ENCODE peak calls at places on chromosomes 13 and 19, in four cellular contexts. One of them, this sample, is unnamed.

GRCh38 chr13:85586856-85587255 is 212.4 kb downstream of the SLITRK6 start:
- DNase-seq in CD8-positive, alpha-beta T cell: no peak
- DNase-seq in IMR-90: no peak
- DNase-seq in thoracic aorta: no peak
- DNase-seq in this sample: no peak

GRCh38 chr13:92175330-92175729 is 776.9 kb downstream of the GPC5 start:
- DNase-seq in thoracic aorta: no peak
- DNase-seq in CD8-positive, alpha-beta T cell: no peak
- DNase-seq in IMR-90: peak
- DNase-seq in this sample: peak

GRCh38 chr13:75549262-75550158 is at the start of gene UCHL3:
- DNase-seq in CD8-positive, alpha-beta T cell: peak
- DNase-seq in IMR-90: peak
- DNase-seq in thoracic aorta: peak
- DNase-seq in this sample: peak

GRCh38 chr19:23802290-23802689 is 43.6 kb upstream of the ZNF681 start:
- DNase-seq in thoracic aorta: no peak
- DNase-seq in CD8-positive, alpha-beta T cell: no peak
- DNase-seq in IMR-90: no peak
- DNase-seq in this sample: no peak

GRCh38 chr13:98454389-98454881 is 122.5 kb downstream of the STK24 start:
- DNase-seq in CD8-positive, alpha-beta T cell: no peak
- DNase-seq in thoracic aorta: no peak
- DNase-seq in IMR-90: peak
- DNase-seq in this sample: peak

GRCh38 chr19:53980553-53981407 is 10.7 kb upstream of the CACNG6 start:
- DNase-seq in thoracic aorta: no peak
- DNase-seq in IMR-90: peak
- DNase-seq in CD8-positive, alpha-beta T cell: no peak
- DNase-seq in this sample: no peak

GRCh38 chr13:69997061-69997460 is 110.6 kb upstream of the ATXN8OS start:
- DNase-seq in CD8-positive, alpha-beta T cell: no peak
- DNase-seq in thoracic aorta: no peak
- DNase-seq in IMR-90: no peak
- DNase-seq in this sample: no peak

GRCh38 chr13:97043302-97043701 is 49.0 kb upstream of the OXGR1 start:
- DNase-seq in IMR-90: no peak
- DNase-seq in CD8-positive, alpha-beta T cell: no peak
- DNase-seq in thoracic aorta: no peak
- DNase-seq in this sample: peak

GRCh38 chr19:19738564-19738963 is 5.7 kb upstream of the ZNF14 start:
- DNase-seq in thoracic aorta: no peak
- DNase-seq in IMR-90: no peak
- DNase-seq in CD8-positive, alpha-beta T cell: no peak
- DNase-seq in this sample: no peak

GRCh38 chr13:30334663-30335386 is 27.5 kb upstream of the KATNAL1 start:
- DNase-seq in IMR-90: peak
- DNase-seq in CD8-positive, alpha-beta T cell: peak
- DNase-seq in thoracic aorta: no peak
- DNase-seq in this sample: peak

GRCh38 chr19:18770663-18771327 is 20.3 kb downstream of the COMP start:
- DNase-seq in IMR-90: no peak
- DNase-seq in thoracic aorta: no peak
- DNase-seq in CD8-positive, alpha-beta T cell: no peak
- DNase-seq in this sample: peak

GRCh38 chr19:48492925-48493717 is 18.5 kb downstream of the LMTK3 start:
- DNase-seq in CD8-positive, alpha-beta T cell: peak
- DNase-seq in IMR-90: peak
- DNase-seq in thoracic aorta: peak
- DNase-seq in this sample: peak

GRCh38 chr19:54164369-54165068 is 5.0 kb upstream of the LENG1 start:
- DNase-seq in IMR-90: peak
- DNase-seq in CD8-positive, alpha-beta T cell: peak
- DNase-seq in thoracic aorta: no peak
- DNase-seq in this sample: peak

GRCh38 chr13:51894239-51894638 is 32.5 kb downstream of the CCDC70 start:
- DNase-seq in thoracic aorta: no peak
- DNase-seq in IMR-90: no peak
- DNase-seq in CD8-positive, alpha-beta T cell: no peak
- DNase-seq in this sample: no peak

GRCh38 chr19:30653646-30654386 is 281.6 kb downstream of the ZNF536 start:
- DNase-seq in thoracic aorta: no peak
- DNase-seq in CD8-positive, alpha-beta T cell: no peak
- DNase-seq in IMR-90: no peak
- DNase-seq in this sample: no peak

GRCh38 chr13:94617389-94618000 is 15.8 kb downstream of the GPR180 start:
- DNase-seq in CD8-positive, alpha-beta T cell: peak
- DNase-seq in IMR-90: no peak
- DNase-seq in thoracic aorta: no peak
- DNase-seq in this sample: no peak

GRCh38 chr19:3469638-3470499 is 10.5 kb downstream of the SMIM24 start:
- DNase-seq in IMR-90: no peak
- DNase-seq in thoracic aorta: no peak
- DNase-seq in CD8-positive, alpha-beta T cell: no peak
- DNase-seq in this sample: no peak
- TF ChIP-seq CTCF in IMR-90: no peak
- TF ChIP-seq CTCF in thoracic aorta: no peak
- TF ChIP-seq CTCF in CD8-positive, alpha-beta T cell: no peak
- TF ChIP-seq CTCF in this sample: no peak

GRCh38 chr19:5892772-5893275 is 10.8 kb downstream of the NDUFA11 start:
- DNase-seq in thoracic aorta: no peak
- DNase-seq in CD8-positive, alpha-beta T cell: no peak
- DNase-seq in IMR-90: no peak
- DNase-seq in this sample: no peak
- TF ChIP-seq CTCF in thoracic aorta: no peak
- TF ChIP-seq CTCF in CD8-positive, alpha-beta T cell: no peak
- TF ChIP-seq CTCF in IMR-90: no peak
- TF ChIP-seq CTCF in this sample: no peak

DNA sequence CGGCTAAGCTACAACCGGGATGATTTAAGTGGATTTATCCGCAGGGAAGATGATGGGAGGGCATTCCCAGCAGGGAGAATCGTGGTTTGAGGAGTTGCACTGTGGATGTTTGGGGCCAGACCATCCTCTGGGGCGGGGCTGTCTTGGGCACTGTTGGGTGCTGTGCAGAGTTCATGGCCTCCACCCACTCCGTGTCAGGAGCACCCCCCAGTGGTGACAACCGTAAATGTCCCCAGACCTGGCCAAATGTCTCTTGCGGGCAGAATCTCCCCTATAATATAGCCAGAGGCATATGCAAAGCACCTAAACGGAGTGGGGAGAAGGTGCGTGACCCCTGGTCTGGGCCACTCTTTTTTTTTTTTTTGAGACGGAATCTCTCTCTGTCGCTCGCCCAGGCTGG is 40.2 kb downstream of the SMIM24 start:
- DNase-seq in IMR-90: no peak
- DNase-seq in CD8-positive, alpha-beta T cell: peak
- DNase-seq in thoracic aorta: no peak
- DNase-seq in this sample: peak
- TF ChIP-seq CTCF in IMR-90: peak
- TF ChIP-seq CTCF in CD8-positive, alpha-beta T cell: peak
- TF ChIP-seq CTCF in thoracic aorta: peak
- TF ChIP-seq CTCF in this sample: peak

DNA sequence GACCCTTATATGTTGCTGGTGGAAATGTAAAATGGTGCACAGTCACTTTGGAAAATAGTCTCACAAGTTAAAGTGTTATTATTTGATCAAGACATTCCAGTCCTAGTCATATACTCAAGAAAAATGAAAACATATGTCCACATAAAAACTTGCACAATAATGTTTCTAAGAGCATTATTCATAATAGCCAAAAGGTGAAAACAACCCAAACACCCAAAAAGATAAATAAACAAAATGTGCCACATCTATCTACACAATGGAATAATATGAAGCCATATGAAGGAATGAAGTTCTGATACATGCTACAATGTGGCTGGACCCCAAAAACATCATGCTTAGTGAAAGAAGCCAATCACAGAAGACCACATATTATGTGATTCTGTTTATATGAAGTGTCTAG is 14.4 kb upstream of the AKAP8 start:
- DNase-seq in thoracic aorta: no peak
- DNase-seq in IMR-90: peak
- DNase-seq in CD8-positive, alpha-beta T cell: no peak
- DNase-seq in this sample: no peak
- TF ChIP-seq CTCF in thoracic aorta: no peak
- TF ChIP-seq CTCF in IMR-90: no peak
- TF ChIP-seq CTCF in CD8-positive, alpha-beta T cell: no peak
- TF ChIP-seq CTCF in this sample: no peak

GRCh38 chr13:38530492-38530891 is 156.4 kb upstream of the FREM2 start:
- DNase-seq in CD8-positive, alpha-beta T cell: no peak
- DNase-seq in thoracic aorta: no peak
- DNase-seq in IMR-90: peak
- DNase-seq in this sample: peak
- TF ChIP-seq CTCF in CD8-positive, alpha-beta T cell: no peak
- TF ChIP-seq CTCF in thoracic aorta: no peak
- TF ChIP-seq CTCF in IMR-90: peak
- TF ChIP-seq CTCF in this sample: peak

DNA sequence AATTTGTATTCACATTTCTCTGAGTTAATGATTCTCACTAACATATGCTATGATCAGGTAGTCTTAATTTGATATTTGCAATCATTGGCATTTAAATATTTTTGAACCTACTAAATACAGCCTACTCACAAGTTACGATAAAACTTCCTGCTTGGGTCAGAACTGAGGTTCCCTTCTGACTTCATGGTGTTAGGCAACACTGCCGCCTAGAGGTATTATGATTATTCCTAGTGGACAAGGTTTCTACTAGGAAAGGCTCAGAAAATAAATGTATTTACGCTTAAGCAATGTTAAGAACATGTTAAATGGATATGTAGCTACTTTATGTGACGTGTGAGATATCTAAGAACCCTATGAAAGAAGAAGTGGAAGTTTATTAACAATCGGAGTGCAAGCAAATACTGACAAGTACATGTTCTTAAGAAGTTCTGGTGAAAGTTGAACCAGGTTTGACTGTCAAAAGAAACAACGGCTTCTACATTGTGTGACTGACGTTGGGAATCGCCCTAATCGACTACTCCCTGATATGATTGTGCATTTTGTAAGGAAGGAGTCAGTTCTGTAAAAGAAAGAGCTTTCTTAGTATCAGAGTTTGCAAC is 1395.8 kb downstream of the SLITRK5 start:
- DNase-seq in CD8-positive, alpha-beta T cell: peak
- DNase-seq in IMR-90: peak
- DNase-seq in thoracic aorta: no peak
- DNase-seq in this sample: peak
- TF ChIP-seq CTCF in CD8-positive, alpha-beta T cell: peak
- TF ChIP-seq CTCF in IMR-90: no peak
- TF ChIP-seq CTCF in thoracic aorta: peak
- TF ChIP-seq CTCF in this sample: peak

This sample was measured in epithelial cell of esophagus.